ENCODE peak calls at places on chromosomes 7 and 10, in seven cellular contexts. One of them, this sample, is unnamed. For H3K27me3, the result is how much of the 10 kb centered on the place peaks cover.

GRCh38 chr7:156002362-156003001 is 190.2 kb upstream of the SHH start:
- DNase-seq in left ventricle myocardium inferior: no peak
- DNase-seq in sigmoid colon: no peak
- DNase-seq in PC-9: no peak
- DNase-seq in astrocyte: no peak
- DNase-seq in colonic mucosa: no peak
- DNase-seq in heart left ventricle: no peak
- DNase-seq in this sample: no peak

GRCh38 chr10:103145860-103146466 is 47.1 kb downstream of the NT5C2 start:
- DNase-seq in left ventricle myocardium inferior: peak
- DNase-seq in sigmoid colon: peak
- DNase-seq in PC-9: no peak
- DNase-seq in astrocyte: peak
- DNase-seq in colonic mucosa: peak
- DNase-seq in heart left ventricle: no peak
- DNase-seq in this sample: peak

GRCh38 chr7:29146888-29147609 is 712 bp upstream of the CPVL start:
- DNase-seq in left ventricle myocardium inferior: peak
- DNase-seq in sigmoid colon: peak
- DNase-seq in PC-9: peak
- DNase-seq in astrocyte: peak
- DNase-seq in colonic mucosa: peak
- DNase-seq in heart left ventricle: no peak
- DNase-seq in this sample: no peak

GRCh38 chr7:101315336-101315735 is 6.3 kb downstream of the IFT22 start:
- DNase-seq in left ventricle myocardium inferior: no peak
- DNase-seq in sigmoid colon: no peak
- DNase-seq in PC-9: no peak
- DNase-seq in astrocyte: peak
- DNase-seq in colonic mucosa: peak
- DNase-seq in heart left ventricle: no peak
- DNase-seq in this sample: peak

GRCh38 chr7:139035588-139036353 is at the start of gene ZC3HAV1L:
- DNase-seq in left ventricle myocardium inferior: peak
- DNase-seq in sigmoid colon: peak
- DNase-seq in PC-9: peak
- DNase-seq in astrocyte: peak
- DNase-seq in colonic mucosa: peak
- DNase-seq in heart left ventricle: peak
- DNase-seq in this sample: peak

GRCh38 chr10:77431209-77431611 is 206.4 kb downstream of the KCNMA1 start:
- DNase-seq in left ventricle myocardium inferior: no peak
- DNase-seq in sigmoid colon: no peak
- DNase-seq in PC-9: no peak
- DNase-seq in astrocyte: no peak
- DNase-seq in colonic mucosa: no peak
- DNase-seq in heart left ventricle: no peak
- DNase-seq in this sample: no peak

GRCh38 chr7:1853619-1854520 is 183.8 kb downstream of the ELFN1 start:
- DNase-seq in left ventricle myocardium inferior: peak
- DNase-seq in sigmoid colon: peak
- DNase-seq in PC-9: no peak
- DNase-seq in astrocyte: no peak
- DNase-seq in colonic mucosa: no peak
- DNase-seq in heart left ventricle: peak
- DNase-seq in this sample: no peak

GRCh38 chr7:51222916-51223315 is 93.7 kb downstream of the COBL start:
- DNase-seq in left ventricle myocardium inferior: no peak
- DNase-seq in sigmoid colon: peak
- DNase-seq in PC-9: no peak
- DNase-seq in astrocyte: no peak
- DNase-seq in colonic mucosa: no peak
- DNase-seq in heart left ventricle: no peak
- DNase-seq in this sample: no peak

GRCh38 chr7:47458057-47458456 is 123.9 kb downstream of the TNS3 start:
- DNase-seq in left ventricle myocardium inferior: peak
- DNase-seq in sigmoid colon: no peak
- DNase-seq in PC-9: no peak
- DNase-seq in astrocyte: peak
- DNase-seq in colonic mucosa: no peak
- DNase-seq in heart left ventricle: peak
- DNase-seq in this sample: peak

GRCh38 chr10:48598936-48599829 is 5.7 kb downstream of the ARHGAP22 start:
- DNase-seq in left ventricle myocardium inferior: no peak
- DNase-seq in sigmoid colon: no peak
- DNase-seq in PC-9: no peak
- DNase-seq in astrocyte: no peak
- DNase-seq in colonic mucosa: peak
- DNase-seq in heart left ventricle: no peak
- DNase-seq in this sample: no peak

GRCh38 chr7:24609059-24609458 is 35.8 kb downstream of the PALS2 start:
- DNase-seq in left ventricle myocardium inferior: no peak
- DNase-seq in sigmoid colon: no peak
- DNase-seq in PC-9: no peak
- DNase-seq in astrocyte: peak
- DNase-seq in colonic mucosa: no peak
- DNase-seq in heart left ventricle: no peak
- DNase-seq in this sample: peak

GRCh38 chr7:48006866-48007265 is 22.0 kb downstream of the SUN3 start:
- DNase-seq in left ventricle myocardium inferior: no peak
- DNase-seq in sigmoid colon: no peak
- DNase-seq in PC-9: no peak
- DNase-seq in astrocyte: no peak
- DNase-seq in colonic mucosa: no peak
- DNase-seq in heart left ventricle: no peak
- DNase-seq in this sample: no peak

DNA sequence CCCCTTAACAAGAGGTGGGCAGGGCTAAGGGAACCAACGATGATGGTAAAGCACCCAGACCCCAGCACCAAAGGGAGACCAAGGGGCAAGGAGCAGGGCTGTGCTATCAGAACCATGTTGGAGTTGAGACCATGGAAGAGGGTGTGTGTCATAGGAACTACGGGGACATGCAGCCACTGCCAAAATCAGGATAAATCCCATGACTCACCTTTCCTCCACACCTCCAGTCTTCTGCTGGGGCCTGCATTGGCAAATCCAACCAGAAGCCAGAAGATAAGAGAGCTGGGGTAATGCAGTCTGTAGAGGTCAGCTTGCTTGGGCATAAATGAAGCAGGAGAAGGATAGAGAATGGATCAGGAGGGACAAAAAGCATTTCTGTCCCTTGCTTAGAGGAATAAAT is 42.7 kb upstream of the SMARCD3 start:
- DNase-seq in left ventricle myocardium inferior: no peak
- DNase-seq in sigmoid colon: no peak
- DNase-seq in PC-9: no peak
- DNase-seq in astrocyte: no peak
- DNase-seq in colonic mucosa: no peak
- DNase-seq in heart left ventricle: no peak
- DNase-seq in this sample: no peak
- H3K27me3 ChIP-seq in left ventricle myocardium inferior: under half
- H3K27me3 ChIP-seq in sigmoid colon: under half
- H3K27me3 ChIP-seq in PC-9: half or more
- H3K27me3 ChIP-seq in astrocyte: under half
- H3K27me3 ChIP-seq in colonic mucosa: under half
- H3K27me3 ChIP-seq in heart left ventricle: under half
- H3K27me3 ChIP-seq in this sample: under half

DNA sequence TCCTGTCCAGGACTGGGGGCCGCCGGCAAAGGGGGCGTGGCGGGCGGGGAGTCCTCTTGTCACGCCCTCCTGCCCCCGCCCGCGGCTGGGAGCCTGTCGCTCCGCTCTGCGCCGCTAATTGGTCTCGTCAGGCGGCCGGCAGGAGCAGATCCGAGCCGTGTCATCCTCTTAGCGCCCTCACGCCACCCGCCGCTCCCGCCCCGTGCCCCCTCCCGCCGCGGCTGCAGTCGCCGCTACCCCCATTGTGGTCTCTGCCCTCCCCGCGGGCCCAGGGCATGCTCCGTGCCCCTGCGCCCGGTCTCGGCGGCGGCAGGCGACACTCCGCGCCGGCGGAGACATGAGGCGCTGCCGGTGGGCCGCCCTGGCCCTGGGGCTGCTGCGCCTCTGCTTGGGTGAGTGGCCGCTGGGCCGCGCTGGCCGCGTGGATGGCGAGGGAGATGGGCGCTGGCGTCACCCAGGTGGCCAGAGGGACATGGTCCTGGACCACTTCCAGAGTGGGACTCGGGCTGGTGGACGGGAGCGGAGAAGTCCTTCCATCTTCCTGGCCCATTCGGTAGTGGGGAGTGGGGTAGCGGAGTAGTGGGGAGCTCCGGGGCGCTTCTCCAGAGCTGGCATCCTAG is at the start of gene CDHR1:
- DNase-seq in left ventricle myocardium inferior: peak
- DNase-seq in sigmoid colon: peak
- DNase-seq in PC-9: no peak
- DNase-seq in astrocyte: no peak
- DNase-seq in colonic mucosa: peak
- DNase-seq in heart left ventricle: no peak
- DNase-seq in this sample: no peak
- H3K4me3 ChIP-seq in left ventricle myocardium inferior: peak
- H3K4me3 ChIP-seq in sigmoid colon: peak
- H3K4me3 ChIP-seq in PC-9: no peak
- H3K4me3 ChIP-seq in astrocyte: no peak
- H3K4me3 ChIP-seq in colonic mucosa: peak
- H3K4me3 ChIP-seq in heart left ventricle: peak
- H3K4me3 ChIP-seq in this sample: peak

DNA sequence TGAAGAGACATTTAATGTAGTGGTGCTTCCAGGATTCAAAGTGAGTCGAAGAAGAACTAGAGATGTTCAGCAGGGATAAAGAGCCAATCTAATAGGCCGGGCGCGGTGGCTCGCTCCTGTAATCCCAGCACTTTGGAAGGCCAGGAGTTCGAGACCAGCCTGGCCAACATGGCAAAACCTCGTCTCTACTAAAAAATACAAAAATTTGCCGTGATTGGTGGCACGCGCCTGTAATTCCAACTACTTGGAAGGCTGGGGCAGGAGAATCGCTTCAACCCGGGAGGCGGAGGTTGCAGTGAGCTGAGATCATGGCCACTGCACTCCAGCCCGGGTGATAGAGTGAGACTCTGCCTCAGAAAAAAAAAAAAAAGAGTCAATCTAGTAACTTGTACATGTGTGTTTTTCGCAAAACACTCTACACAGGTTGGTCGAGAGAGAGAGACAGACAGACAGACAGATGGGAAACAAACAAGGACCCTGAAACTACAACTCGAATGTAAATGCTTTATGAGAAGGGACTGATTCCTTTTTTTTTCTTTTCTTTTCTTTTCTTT is 775 bp downstream of the ABCB8 start:
- DNase-seq in left ventricle myocardium inferior: no peak
- DNase-seq in sigmoid colon: no peak
- DNase-seq in PC-9: no peak
- DNase-seq in astrocyte: no peak
- DNase-seq in colonic mucosa: no peak
- DNase-seq in heart left ventricle: no peak
- DNase-seq in this sample: no peak
- TF ChIP-seq CTCF in left ventricle myocardium inferior: no peak
- TF ChIP-seq CTCF in sigmoid colon: no peak
- TF ChIP-seq CTCF in PC-9: peak
- TF ChIP-seq CTCF in astrocyte: no peak
- TF ChIP-seq CTCF in colonic mucosa: no peak
- TF ChIP-seq CTCF in heart left ventricle: no peak
- TF ChIP-seq CTCF in this sample: no peak

DNA sequence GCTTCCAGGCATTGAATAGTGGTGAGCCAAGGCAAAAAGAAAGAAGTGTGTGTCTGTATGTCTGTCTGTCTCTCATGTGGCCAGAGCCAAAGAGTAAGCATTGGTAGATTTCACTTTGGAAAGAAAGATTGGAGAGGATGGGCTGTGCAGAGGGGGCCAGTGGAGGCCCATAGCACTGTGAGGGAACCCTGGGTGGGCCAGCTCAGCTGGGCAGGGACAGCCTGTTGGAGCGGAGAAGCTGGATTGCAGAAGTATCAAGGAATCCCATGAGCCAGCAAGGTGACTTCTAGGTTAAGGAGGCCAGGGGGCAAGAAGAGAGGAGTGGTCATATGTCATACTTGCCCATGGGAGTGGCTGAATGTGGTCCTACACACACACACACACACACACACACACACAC is 1.5 kb upstream of the GRID1 start:
- DNase-seq in left ventricle myocardium inferior: no peak
- DNase-seq in sigmoid colon: peak
- DNase-seq in PC-9: no peak
- DNase-seq in astrocyte: no peak
- DNase-seq in colonic mucosa: no peak
- DNase-seq in heart left ventricle: peak
- DNase-seq in this sample: no peak
- H3K27me3 ChIP-seq in left ventricle myocardium inferior: half or more
- H3K27me3 ChIP-seq in sigmoid colon: under half
- H3K27me3 ChIP-seq in PC-9: under half
- H3K27me3 ChIP-seq in astrocyte: half or more
- H3K27me3 ChIP-seq in colonic mucosa: half or more
- H3K27me3 ChIP-seq in heart left ventricle: half or more
- H3K27me3 ChIP-seq in this sample: half or more

GRCh38 chr7:135154734-135155133 is 6.9 kb downstream of the TMEM140 start:
- DNase-seq in left ventricle myocardium inferior: no peak
- DNase-seq in sigmoid colon: no peak
- DNase-seq in PC-9: no peak
- DNase-seq in astrocyte: no peak
- DNase-seq in colonic mucosa: no peak
- DNase-seq in heart left ventricle: no peak
- DNase-seq in this sample: no peak

GRCh38 chr7:135156290-135156689 is 8.4 kb downstream of the TMEM140 start:
- DNase-seq in left ventricle myocardium inferior: no peak
- DNase-seq in sigmoid colon: no peak
- DNase-seq in PC-9: no peak
- DNase-seq in astrocyte: no peak
- DNase-seq in colonic mucosa: no peak
- DNase-seq in heart left ventricle: no peak
- DNase-seq in this sample: no peak

GRCh38 chr7:135150072-135150782 is 2.4 kb downstream of the TMEM140 start:
- DNase-seq in left ventricle myocardium inferior: no peak
- DNase-seq in sigmoid colon: no peak
- DNase-seq in PC-9: no peak
- DNase-seq in astrocyte: no peak
- DNase-seq in colonic mucosa: no peak
- DNase-seq in heart left ventricle: no peak
- DNase-seq in this sample: no peak

GRCh38 chr7:135151162-135151932 is 3.5 kb downstream of the TMEM140 start:
- DNase-seq in left ventricle myocardium inferior: no peak
- DNase-seq in sigmoid colon: no peak
- DNase-seq in PC-9: no peak
- DNase-seq in astrocyte: no peak
- DNase-seq in colonic mucosa: no peak
- DNase-seq in heart left ventricle: no peak
- DNase-seq in this sample: no peak

GRCh38 chr7:135152447-135152846 is 4.6 kb downstream of the TMEM140 start:
- DNase-seq in left ventricle myocardium inferior: no peak
- DNase-seq in sigmoid colon: no peak
- DNase-seq in PC-9: no peak
- DNase-seq in astrocyte: no peak
- DNase-seq in colonic mucosa: no peak
- DNase-seq in heart left ventricle: no peak
- DNase-seq in this sample: no peak
- H3K4me3 ChIP-seq in left ventricle myocardium inferior: no peak
- H3K4me3 ChIP-seq in sigmoid colon: no peak
- H3K4me3 ChIP-seq in PC-9: no peak
- H3K4me3 ChIP-seq in astrocyte: no peak
- H3K4me3 ChIP-seq in colonic mucosa: no peak
- H3K4me3 ChIP-seq in heart left ventricle: no peak
- H3K4me3 ChIP-seq in this sample: no peak

GRCh38 chr7:158394936-158395335 is 192.7 kb downstream of the PTPRN2 start:
- DNase-seq in left ventricle myocardium inferior: peak
- DNase-seq in sigmoid colon: no peak
- DNase-seq in PC-9: no peak
- DNase-seq in astrocyte: no peak
- DNase-seq in colonic mucosa: peak
- DNase-seq in heart left ventricle: no peak
- DNase-seq in this sample: no peak
- TF ChIP-seq CTCF in left ventricle myocardium inferior: peak
- TF ChIP-seq CTCF in sigmoid colon: peak
- TF ChIP-seq CTCF in PC-9: peak
- TF ChIP-seq CTCF in astrocyte: no peak
- TF ChIP-seq CTCF in colonic mucosa: peak
- TF ChIP-seq CTCF in heart left ventricle: peak
- TF ChIP-seq CTCF in this sample: peak

GRCh38 chr10:97828721-97829120 is 20.9 kb upstream of the GOLGA7B start:
- DNase-seq in left ventricle myocardium inferior: no peak
- DNase-seq in sigmoid colon: no peak
- DNase-seq in PC-9: no peak
- DNase-seq in astrocyte: no peak
- DNase-seq in colonic mucosa: no peak
- DNase-seq in heart left ventricle: no peak
- DNase-seq in this sample: no peak
- H3K27me3 ChIP-seq in left ventricle myocardium inferior: half or more
- H3K27me3 ChIP-seq in sigmoid colon: under half
- H3K27me3 ChIP-seq in PC-9: under half
- H3K27me3 ChIP-seq in astrocyte: under half
- H3K27me3 ChIP-seq in colonic mucosa: under half
- H3K27me3 ChIP-seq in heart left ventricle: under half
- H3K27me3 ChIP-seq in this sample: under half